ENCODE peak calls at places on chromosomes 5 and 9, in seven cellular contexts. N is AG04449, I is activated T-helper 1 cell treated with Interleukin-2 at 50 U/mL for 16 hours, G is NCI-H187, O is Right ventricle myocardium inferior, R is non-pigmented ciliary epithelial cell, L is iris pigment epithelial cell. D is an unnamed sample.

GRCh38 chr5:132500931-132501628 is 10.5 kb upstream of the IRF1 start:
- DNase-seq in N (no peak), G (peak; percentile 31), I (peak; percentile 62), O (peak; percentile 79), L (peak; percentile 59), R (no peak), D (peak; percentile 39)

GRCh38 chr9:77486968-77487367 is 161.2 kb downstream of the GNA14 start:
- DNase-seq in I (no peak), R (no peak), N (no peak), G (no peak), O (no peak), L (peak; percentile 40), D (peak; percentile 72)

GRCh38 chr5:79568632-79569190 is 43.5 kb upstream of the TENT2 start:
- DNase-seq in G (no peak), O (no peak), L (no peak), R (no peak), N (no peak), I (no peak), D (no peak)

GRCh38 chr5:151664694-151665583 is 21.8 kb downstream of the SPARC start:
- DNase-seq in O (no peak), G (no peak), L (no peak), R (no peak), N (no peak), I (no peak), D (no peak)

GRCh38 chr5:134070648-134070978 is 43.9 kb upstream of the TCF7 start:
- DNase-seq in O (no peak), N (no peak), L (peak; percentile 13), R (no peak), G (no peak), I (no peak), D (peak; percentile 54)

GRCh38 chr9:130899051-130899748 is 2.6 kb upstream of the QRFP start:
- DNase-seq in N (no peak), G (no peak), L (no peak), I (no peak), R (no peak), O (peak; percentile 59), D (no peak)

GRCh38 chr9:18861599-18862546 is 171.1 kb downstream of the SAXO1 start:
- DNase-seq in O (no peak), N (peak; percentile 9), I (no peak), L (peak; percentile 65), R (peak; percentile 34), G (no peak), D (no peak)

GRCh38 chr9:135098400-135099105 is 11.1 kb downstream of the OLFM1 start:
- DNase-seq in O (peak; percentile 25), N (no peak), R (no peak), G (no peak), I (no peak), L (peak; percentile 11), D (no peak)

GRCh38 chr9:83430681-83431080 is 107.5 kb downstream of the FRMD3 start:
- DNase-seq in R (no peak), O (no peak), I (no peak), N (no peak), L (no peak), G (no peak), D (no peak)

GRCh38 chr5:39835371-39835770 is 410.6 kb upstream of the DAB2 start:
- DNase-seq in I (no peak), N (no peak), G (no peak), L (peak; percentile 12), R (no peak), O (no peak), D (peak; percentile 2)

GRCh38 chr5:54425258-54425657 is 30.2 kb upstream of the HSPB3 start:
- DNase-seq in G (no peak), R (no peak), I (no peak), N (no peak), L (no peak), O (no peak), D (no peak)

GRCh38 chr5:65041296-65042158 is 272.8 kb downstream of the CWC27 start:
- DNase-seq in I (no peak), N (no peak), R (no peak), G (no peak), O (no peak), L (peak; percentile 36), D (no peak)

GRCh38 chr5:160926428-160926827 is 74.4 kb upstream of the ATP10B start:
- DNase-seq in G (peak; percentile 92), N (no peak), O (no peak), I (no peak), L (no peak), R (no peak), D (no peak)

GRCh38 chr5:149452007-149452664 is 73.0 kb upstream of the IL17B start:
- DNase-seq in R (no peak), O (no peak), N (no peak), G (no peak), I (no peak), L (peak; percentile 68), D (no peak)

GRCh38 chr5:146962801-146963355 is 84.3 kb upstream of the PPP2R2B start:
- DNase-seq in I (no peak), G (no peak), L (peak; percentile 67), O (no peak), R (peak; percentile 26), N (peak; percentile 3), D (peak; percentile 27)